ENCODE peak calls at places on chromosomes 3 and 15, in five cellular contexts. C, U, D, H and G are unnamed samples.
A peak's percentile ranks its signal among the peaks of the same experiment; 100 is the strongest.

GRCh38 chr15:31488437-31489204 is 162.0 kb downstream of the KLF13 start:
- DNase-seq in D (peak; percentile 42), C (peak; percentile 88), U (peak; percentile 82), H (peak; percentile 90), G (peak; percentile 87)

GRCh38 chr15:100580414-100580813 is 21.6 kb downstream of the LINS1 start:
- DNase-seq in U (no peak), H (no peak), D (no peak), C (no peak), G (no peak)

GRCh38 chr3:107993771-107994170 is 97.1 kb downstream of the CD47 start:
- DNase-seq in D (no peak), U (no peak), C (no peak), H (no peak), G (no peak)

GRCh38 chr3:128280466-128281455 is 127.5 kb downstream of the EEFSEC start:
- DNase-seq in C (peak; percentile 68), H (peak; percentile 88), D (no peak), U (peak; percentile 88), G (no peak)

GRCh38 chr15:80182611-80183210 is 29.9 kb downstream of the FAH start:
- DNase-seq in D (no peak), H (no peak), C (no peak), U (no peak), G (no peak)

GRCh38 chr3:14480207-14481017 is 59.7 kb downstream of the GRIP2 start:
- DNase-seq in D (no peak), C (no peak), U (no peak), H (no peak), G (no peak)

GRCh38 chr3:125219261-125219701 is 6.7 kb upstream of the SLC12A8 start:
- DNase-seq in D (no peak), U (no peak), C (peak; percentile 22), H (peak; percentile 31), G (no peak)

GRCh38 chr3:160950542-160950941 is 154.6 kb downstream of the B3GALNT1 start:
- DNase-seq in D (no peak), U (no peak), H (no peak), C (no peak), G (no peak)

GRCh38 chr15:80607288-80607980 is 87.7 kb upstream of the ABHD17C start:
- DNase-seq in U (no peak), H (no peak), D (no peak), C (no peak), G (no peak)

GRCh38 chr3:188476930-188477329 is 323.0 kb downstream of the LPP start:
- DNase-seq in C (peak; percentile 11), H (peak; percentile 21), D (no peak), U (no peak), G (no peak)

GRCh38 chr15:67902579-67902979 is 62.7 kb upstream of the RNU6-1 start:
- DNase-seq in H (no peak), U (no peak), D (no peak), C (no peak), G (peak; percentile 53)

GRCh38 chr3:133464573-133464972 is 64.7 kb downstream of the BFSP2 start:
- DNase-seq in U (no peak), H (no peak), C (peak; percentile 76), D (no peak), G (peak; percentile 85)

GRCh38 chr3:178421069-178421468 is 115.2 kb upstream of the KCNMB2 start:
- DNase-seq in D (no peak), C (no peak), U (no peak), H (no peak), G (no peak)

GRCh38 chr3:114179575-114179974 is 723 bp upstream of the DRD3 start:
- DNase-seq in U (peak; percentile 52), D (no peak), H (peak; percentile 77), C (peak; percentile 39), G (peak; percentile 73)

GRCh38 chr3:4396006-4396405 is 71.1 kb downstream of the SUMF1 start:
- DNase-seq in C (no peak), U (no peak), H (no peak), D (no peak), G (no peak)

GRCh38 chr15:89812126-89812846 is 2.4 kb downstream of the ANPEP start:
- DNase-seq in D (no peak), U (no peak), H (no peak), C (no peak), G (no peak)

GRCh38 chr15:92714071-92714456 is 58.5 kb upstream of the FAM174B start:
- DNase-seq in C (peak; percentile 67), D (no peak), H (peak; percentile 80), U (peak; percentile 57), G (no peak)

GRCh38 chr3:42264399-42265058 is 1.5 kb downstream of the CCK start:
- DNase-seq in U (peak; percentile 81), C (no peak), D (no peak), H (peak; percentile 82), G (no peak)

GRCh38 chr15:77419050-77419835 is 661 bp downstream of the PEAK1 start:
- DNase-seq in C (peak; percentile 77), H (peak; percentile 70), U (peak; percentile 41), D (peak; percentile 36), G (no peak)

GRCh38 chr15:51708013-51708412 is 26.7 kb downstream of the SCG3 start:
- DNase-seq in C (no peak), H (no peak), D (no peak), U (no peak), G (no peak)

GRCh38 chr3:173938159-173938558 is 540.6 kb downstream of the NLGN1 start:
- DNase-seq in U (no peak), D (no peak), C (no peak), H (peak; percentile 53), G (no peak)

GRCh38 chr15:71780349-71780976 is 29.9 kb upstream of the NR2E3 start:
- DNase-seq in U (peak; percentile 79), D (peak; percentile 27), H (peak; percentile 97), C (peak; percentile 80), G (peak; percentile 88)

GRCh38 chr3:197854596-197855343 is 63.7 kb downstream of the LRCH3 start:
- DNase-seq in C (peak; percentile 52), D (no peak), H (peak; percentile 92), U (peak; percentile 80), G (no peak)

GRCh38 chr3:50630394-50630793 is 13.4 kb downstream of the MAPKAPK3 start:
- DNase-seq in D (no peak), U (no peak), C (no peak), H (no peak), G (no peak)

GRCh38 chr3:159252772-159253384 is 451.0 kb downstream of the MFSD1 start:
- DNase-seq in D (peak; percentile 35), H (peak; percentile 66), U (no peak), C (peak; percentile 52), G (peak; percentile 83)

GRCh38 chr3:127831723-127832172 is 9.4 kb upstream of the MGLL start:
- DNase-seq in C (peak; percentile 67), H (peak; percentile 77), D (peak; percentile 11), U (peak; percentile 65), G (peak; percentile 92)

GRCh38 chr3:193556841-193557240 is 2.1 kb upstream of the ATP13A4 start:
- DNase-seq in C (no peak), U (no peak), H (no peak), D (no peak), G (no peak)

GRCh38 chr3:46670891-46671427 is 22.5 kb downstream of the ALS2CL start:
- DNase-seq in C (no peak), H (no peak), D (no peak), U (peak; percentile 21), G (no peak)

GRCh38 chr15:45393851-45394250 is 15.5 kb upstream of the GATM start:
- DNase-seq in U (peak; percentile 41), C (no peak), D (no peak), H (peak; percentile 47), G (no peak)

GRCh38 chr15:80228959-80229610 is 22.9 kb downstream of the CTXND1 start:
- DNase-seq in C (no peak), U (no peak), H (no peak), D (no peak), G (no peak)

GRCh38 chr15:99438691-99439523 is 126.9 kb upstream of the MEF2A start:
- DNase-seq in D (peak; percentile 69), H (peak; percentile 25), U (peak; percentile 25), C (peak; percentile 51), G (no peak)

GRCh38 chr3:64028754-64029153 is 5.5 kb upstream of the PSMD6 start:
- DNase-seq in C (no peak), U (no peak), H (no peak), D (no peak), G (peak; percentile 16)

GRCh38 chr3:64033033-64033432 is 9.7 kb upstream of the PSMD6 start:
- DNase-seq in C (no peak), D (no peak), U (no peak), H (no peak), G (no peak)

GRCh38 chr3:64031540-64032533 is 8.5 kb upstream of the PSMD6 start:
- DNase-seq in U (no peak), C (no peak), D (no peak), H (no peak), G (no peak)

GRCh38 chr3:64029287-64029686 is 6.0 kb upstream of the PSMD6 start:
- DNase-seq in C (no peak), H (no peak), U (no peak), D (no peak), G (peak; percentile 34)

GRCh38 chr3:64030741-64031140 is 7.4 kb upstream of the PSMD6 start:
- DNase-seq in H (peak; percentile 93), D (peak; percentile 79), U (peak; percentile 90), C (peak; percentile 85), G (peak; percentile 92)
- H3K27ac ChIP-seq in H (no peak overlapping the region), D (no peak overlapping the region), U (no peak overlapping the region), C (no peak overlapping the region), G (no peak overlapping the region)

GRCh38 chr3:25945836-25946235 is 155.9 kb downstream of the OXSM start:
- DNase-seq in H (no peak), U (no peak), D (no peak), C (no peak), G (peak; percentile 45)
- H3K4me2 ChIP-seq in H (no peak overlapping the region), U (no peak overlapping the region), D (no peak overlapping the region), C (no peak overlapping the region), G (no peak overlapping the region)

DNA sequence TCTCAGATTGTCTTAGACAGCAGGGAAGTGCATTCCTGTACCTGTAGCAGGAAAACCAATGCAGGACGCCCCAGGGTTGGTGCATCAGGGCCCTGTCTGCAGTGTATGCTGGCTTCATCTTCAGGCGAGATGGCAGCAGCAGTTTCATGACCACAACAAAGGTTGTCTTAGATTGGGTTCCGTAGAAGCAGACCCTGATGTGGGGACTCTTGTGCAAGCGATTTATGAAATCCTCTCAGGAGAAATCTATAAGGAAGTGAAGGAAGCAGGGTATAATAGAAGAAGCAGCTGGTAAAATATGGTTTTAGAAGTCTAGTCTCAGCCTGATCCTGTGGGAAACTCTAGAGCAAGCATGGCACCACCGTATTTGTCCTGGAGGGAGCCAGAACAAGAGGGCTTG is 25.0 kb downstream of the DNAH1 start:
- DNase-seq in H (no peak), C (no peak), U (no peak), D (peak; percentile 12), G (no peak)
- H3K27ac ChIP-seq in H (no peak overlapping the region), C (no peak overlapping the region), U (no peak overlapping the region), D (no peak overlapping the region), G (no peak overlapping the region)

DNA sequence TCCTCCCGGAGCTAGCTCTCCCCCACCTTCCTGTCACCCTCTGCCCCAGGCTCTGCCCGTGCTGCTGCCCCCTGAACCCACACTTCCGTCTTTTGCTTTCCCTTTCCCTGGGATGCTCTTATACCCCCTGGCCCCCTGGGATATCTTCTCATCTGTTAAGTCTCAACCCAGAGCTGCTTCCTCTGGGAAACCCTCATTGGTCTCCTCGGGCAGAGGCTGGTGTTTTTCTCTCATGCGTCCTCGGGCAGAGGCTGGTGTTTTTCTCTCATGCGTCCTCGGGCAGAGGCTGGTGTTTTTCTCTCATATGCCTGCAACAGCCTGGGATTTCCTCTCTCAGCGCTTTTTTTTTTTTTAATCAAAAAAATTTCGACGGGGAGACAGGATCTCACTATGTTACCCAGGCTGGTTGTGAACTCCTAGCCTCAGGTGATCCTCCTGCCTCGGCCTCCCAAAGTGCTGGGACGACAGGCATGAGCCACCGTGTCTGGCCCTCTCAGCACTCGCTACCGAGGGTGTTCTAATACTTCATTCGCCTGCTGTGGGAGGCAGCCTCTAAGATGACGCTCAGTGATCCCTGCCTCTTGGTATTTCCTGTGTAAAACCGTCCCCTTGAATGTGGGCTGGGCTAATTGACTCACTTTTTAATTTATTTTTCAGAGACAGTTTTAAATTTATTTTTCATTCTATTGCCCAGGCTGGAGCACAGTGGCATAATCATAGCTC is 62.7 kb upstream of the TFRC start:
- DNase-seq in D (no peak), H (no peak), C (no peak), U (no peak), G (no peak)
- H3K4me2 ChIP-seq in D (no peak overlapping the region), H (no peak overlapping the region), C (no peak overlapping the region), U (no peak overlapping the region), G (no peak overlapping the region)